ENCODE peak calls at places on chromosomes 1 and 21, in five cellular contexts. Q is Daoy; U is activated CD4-positive, CD25-positive, alpha-beta regulatory T cell; Y is bronchial epithelial cell; K is hippocampal formation. T is an unnamed sample.

GRCh38 chr1:6866825-6867224 is 81.6 kb downstream of the CAMTA1 start:
- DNase-seq in Q (no peak), U (no peak), Y (no peak), K (no peak), T (no peak)

GRCh38 chr1:185343306-185343705 is 26.3 kb upstream of the IVNS1ABP start:
- DNase-seq in Q (no peak), U (no peak), Y (no peak), K (peak), T (no peak)

GRCh38 chr1:9292361-9293240 is at the start of gene SPSB1:
- DNase-seq in Q (peak), U (no peak), Y (peak), K (peak), T (no peak)

GRCh38 chr1:12201343-12202189 is 28.3 kb upstream of the VPS13D start:
- DNase-seq in Q (no peak), U (no peak), Y (no peak), K (no peak), T (no peak)

GRCh38 chr1:183881387-183882084 is 76.6 kb downstream of the RGL1 start:
- DNase-seq in Q (peak), U (no peak), Y (peak), K (no peak), T (peak)

GRCh38 chr1:15876357-15876756 is 28.9 kb downstream of the SPEN start:
- DNase-seq in Q (no peak), U (no peak), Y (no peak), K (no peak), T (no peak)

GRCh38 chr1:3955196-3955772 is 55.2 kb upstream of the C1orf174 start:
- DNase-seq in Q (no peak), U (no peak), Y (no peak), K (no peak), T (peak)

GRCh38 chr21:36863260-36863659 is 103.2 kb downstream of the HLCS start:
- DNase-seq in Q (no peak), U (no peak), Y (no peak), K (no peak), T (no peak)

GRCh38 chr1:50774759-50775351 is 185.2 kb downstream of the FAF1 start:
- DNase-seq in Q (peak), U (no peak), Y (peak), K (peak), T (peak)

GRCh38 chr1:3186526-3186921 is 117.5 kb downstream of the PRDM16 start:
- DNase-seq in Q (peak), U (no peak), Y (peak), K (no peak), T (peak)

GRCh38 chr1:25031966-25032667 is 102.0 kb upstream of the RUNX3 start:
- DNase-seq in Q (peak), U (peak), Y (peak), K (no peak), T (no peak)

GRCh38 chr1:231584117-231584516 is 42.5 kb upstream of the DISC1 start:
- DNase-seq in Q (peak), U (no peak), Y (peak), K (peak), T (peak)

GRCh38 chr1:11523746-11524464 is 45.0 kb downstream of the DISP3 start:
- DNase-seq in Q (no peak), U (no peak), Y (no peak), K (no peak), T (no peak)

GRCh38 chr1:234208791-234209190 is 164.5 kb upstream of the COA6 start:
- DNase-seq in Q (no peak), U (no peak), Y (peak), K (no peak), T (no peak)

GRCh38 chr21:26099610-26100219 is 70.9 kb downstream of the APP start:
- DNase-seq in Q (no peak), U (no peak), Y (no peak), K (peak), T (no peak)

GRCh38 chr1:72827285-72827684 is 544.9 kb upstream of the NEGR1 start:
- DNase-seq in Q (no peak), U (no peak), Y (peak), K (no peak), T (no peak)

GRCh38 chr21:42739061-42739931 is 85.9 kb downstream of the PDE9A start:
- DNase-seq in Q (no peak), U (no peak), Y (no peak), K (no peak), T (no peak)

T was measured in SJCRH30.